ENCODE peak calls at places on chromosomes 4 and X, in seven cellular contexts. F is gastrocnemius medialis, X is mammary epithelial cell, C is PC-9, T is Karpas-422, B is cardiac muscle cell, Z is tibial artery. A is an unnamed sample.

GRCh38 chr4:23266401-23266800 is 573.7 kb downstream of the GBA3 start:
- DNase-seq in F (no peak), T (peak; percentile 35), B (no peak), X (no peak), C (no peak), Z (no peak), A (no peak)

GRCh38 chr4:866761-867390 is 40.9 kb upstream of the CPLX1 start:
- DNase-seq in F (no peak), C (no peak), X (peak; percentile 16), B (no peak), T (no peak), Z (no peak), A (no peak)

GRCh38 chr4:6199344-6199921 is 916 bp downstream of the JAKMIP1 start:
- DNase-seq in X (peak; percentile 17), F (no peak), Z (peak; percentile 54), B (peak; percentile 12), C (no peak), T (no peak), A (no peak)

GRCh38 chr4:2071252-2071911 is 12.3 kb downstream of the NAT8L start:
- DNase-seq in C (no peak), Z (peak; percentile 59), F (no peak), B (no peak), X (no peak), T (no peak), A (no peak)

GRCh38 chrX:4484266-4484665 is 770.8 kb upstream of the PRKX start:
- DNase-seq in B (no peak), X (no peak), T (no peak), C (peak; percentile 67), F (no peak), Z (no peak), A (no peak)

GRCh38 chrX:1545776-1546408 is 8.9 kb upstream of the P2RY8 start:
- DNase-seq in F (no peak), B (no peak), T (no peak), C (no peak), Z (no peak), X (no peak), A (no peak)

GRCh38 chr4:180636696-180637095 is 1606.5 kb upstream of the TENM3 start:
- DNase-seq in Z (no peak), F (no peak), X (peak; percentile 39), T (no peak), C (no peak), B (no peak), A (no peak)

GRCh38 chrX:22057667-22058066 is 25.5 kb downstream of the PHEX start:
- DNase-seq in B (no peak), T (no peak), C (no peak), X (no peak), Z (no peak), F (no peak), A (no peak)

GRCh38 chr4:8817081-8817812 is 54.4 kb downstream of the HMX1 start:
- DNase-seq in Z (peak; percentile 31), F (no peak), B (no peak), T (no peak), C (no peak), X (no peak), A (no peak)

GRCh38 chr4:188162698-188163097 is 23.5 kb downstream of the TRIML1 start:
- DNase-seq in C (no peak), Z (no peak), F (no peak), X (no peak), B (no peak), T (no peak), A (no peak)

GRCh38 chr4:153138736-153139135 is 65.5 kb upstream of the TRIM2 start:
- DNase-seq in B (no peak), T (no peak), Z (no peak), X (no peak), F (no peak), C (no peak), A (no peak)

GRCh38 chr4:42915484-42915883 is 23.0 kb downstream of the GRXCR1 start:
- DNase-seq in Z (no peak), T (no peak), C (no peak), B (no peak), F (no peak), X (peak; percentile 15), A (no peak)

GRCh38 chr4:71130827-71131603 is 137.6 kb downstream of the DCK start:
- DNase-seq in B (no peak), Z (no peak), X (no peak), C (no peak), F (no peak), T (no peak), A (no peak)

GRCh38 chr4:110533940-110534339 is 58.0 kb downstream of the ENPEP start:
- DNase-seq in B (no peak), C (peak; percentile 83), X (peak; percentile 89), T (peak; percentile 53), F (peak; percentile 76), Z (no peak), A (no peak)

GRCh38 chr4:62533573-62533972 is 1333.4 kb downstream of the ADGRL3 start:
- DNase-seq in B (no peak), Z (no peak), T (no peak), X (no peak), F (no peak), C (no peak), A (no peak)

GRCh38 chr4:76968937-76969336 is 19.4 kb downstream of the SEPTIN11 start:
- DNase-seq in Z (no peak), X (no peak), T (no peak), F (no peak), B (no peak), C (no peak), A (no peak)

GRCh38 chrX:15382809-15383208 is 1.4 kb downstream of the VEGFD start:
- DNase-seq in Z (no peak), B (peak; percentile 14), F (no peak), X (no peak), T (peak; percentile 50), C (no peak), A (no peak)

GRCh38 chr4:10704050-10704810 is 19.7 kb upstream of the CLNK start:
- DNase-seq in C (no peak), Z (no peak), T (no peak), X (no peak), F (no peak), B (no peak), A (no peak)

GRCh38 chr4:136867465-136867864 is 664.8 kb downstream of the PCDH18 start:
- DNase-seq in C (no peak), T (no peak), F (no peak), B (no peak), X (no peak), Z (no peak), A (no peak)

GRCh38 chr4:142840516-142841123 is 5.5 kb downstream of the INPP4B start:
- DNase-seq in B (peak; percentile 52), X (no peak), C (no peak), F (no peak), Z (no peak), T (peak; percentile 60), A (no peak)

GRCh38 chrX:119784747-119785446 is 6.5 kb downstream of the RPL39 start:
- DNase-seq in F (no peak), X (no peak), T (peak; percentile 79), B (no peak), Z (no peak), C (peak; percentile 58), A (no peak)

GRCh38 chrX:153697924-153698865 is 10.5 kb downstream of the SLC6A8 start:
- DNase-seq in X (no peak), T (no peak), F (no peak), B (no peak), C (no peak), Z (no peak), A (no peak)

GRCh38 chr4:3836041-3836801 is 70.0 kb downstream of the ADRA2C start:
- DNase-seq in B (peak; percentile 19), F (no peak), C (no peak), T (no peak), X (no peak), Z (no peak), A (no peak)

GRCh38 chrX:40140706-40141499 is 43.1 kb upstream of the BCOR start:
- DNase-seq in B (peak; percentile 64), X (no peak), C (no peak), T (no peak), Z (peak; percentile 81), F (peak; percentile 48), A (no peak)

GRCh38 chr4:82415922-82416365 is 14.3 kb downstream of the HNRNPDL start:
- DNase-seq in Z (no peak), F (no peak), T (no peak), B (no peak), C (no peak), X (no peak), A (no peak)

GRCh38 chrX:154486396-154487207 is at the start of gene UBL4A:
- DNase-seq in Z (peak; percentile 83), F (peak; percentile 28), X (peak; percentile 22), C (peak; percentile 50), B (peak; percentile 59), T (peak; percentile 84), A (peak; percentile 30)

GRCh38 chr4:29770627-29771026 is 949.5 kb upstream of the PCDH7 start:
- DNase-seq in B (no peak), T (no peak), C (no peak), F (no peak), Z (no peak), X (no peak), A (no peak)

DNA sequence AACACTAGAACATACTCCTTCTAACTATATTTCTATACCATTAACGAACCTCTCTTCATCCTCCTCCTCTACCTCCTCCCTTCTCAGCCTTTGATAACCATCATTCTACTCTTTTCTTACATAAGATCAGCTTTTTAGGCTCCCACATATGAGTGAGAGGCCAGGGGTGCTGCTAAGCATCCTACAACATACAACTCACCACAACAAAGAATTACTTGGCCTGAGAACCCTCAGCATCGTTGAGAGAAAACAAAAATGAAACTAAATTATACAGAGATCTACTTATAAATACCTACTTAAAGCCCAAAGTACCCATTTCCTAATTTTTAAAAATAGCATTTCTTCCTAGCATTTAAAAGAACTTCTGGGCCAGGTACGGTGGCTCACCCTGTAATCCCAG is 77.7 kb downstream of the CC2D2A start:
- DNase-seq in B (no peak), Z (no peak), T (no peak), X (no peak), F (no peak), C (no peak), A (no peak)
- H3K4me3 ChIP-seq in B (no peak overlapping the region), Z (no peak overlapping the region), T (no peak overlapping the region), X (no peak overlapping the region), F (no peak overlapping the region), C (no peak overlapping the region), A (no peak overlapping the region)

GRCh38 chr4:85187106-85187505 is 220.6 kb upstream of the WDFY3 start:
- DNase-seq in C (no peak), T (no peak), B (no peak), Z (no peak), F (no peak), X (no peak), A (no peak)
- H3K27ac ChIP-seq in C (no peak overlapping the region), T (no peak overlapping the region), B (no peak overlapping the region), Z (no peak overlapping the region), F (no peak overlapping the region), X (no peak overlapping the region), A (no peak overlapping the region)

DNA sequence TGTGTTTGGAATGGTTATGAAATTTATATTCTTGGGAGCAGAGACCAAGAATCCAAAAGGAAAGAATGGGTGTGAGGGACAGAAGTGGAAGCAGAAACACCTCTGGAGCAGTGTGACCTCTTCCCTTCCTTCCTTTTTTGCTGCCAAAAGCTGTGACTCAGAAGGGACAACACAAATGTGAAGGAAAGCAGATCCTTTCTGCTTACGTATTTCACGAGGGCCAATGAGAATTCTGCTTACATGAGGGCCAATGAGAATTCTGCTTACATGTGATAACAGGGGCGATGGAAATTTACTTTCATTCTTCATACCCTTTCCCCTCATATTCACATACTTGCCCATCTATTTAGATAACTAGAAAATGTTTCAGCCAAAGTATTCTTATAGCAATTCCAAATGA is 404.6 kb downstream of the PRDM5 start:
- DNase-seq in Z (no peak), F (peak; percentile 28), X (peak; percentile 3), T (peak; percentile 83), C (peak; percentile 51), B (no peak), A (peak; percentile 10)
- H3K4me3 ChIP-seq in Z (peak overlapping the region; percentile 11), F (no peak overlapping the region), X (no peak overlapping the region), T (peak overlapping the region; percentile 36), C (peak overlapping the region; percentile 44), B (no peak overlapping the region), A (peak overlapping the region; percentile 45)

GRCh38 chr4:55055529-55055928 is 69.9 kb downstream of the KDR start:
- DNase-seq in C (no peak), Z (no peak), T (no peak), X (no peak), F (no peak), B (no peak), A (no peak)
- H3K27ac ChIP-seq in C (no peak overlapping the region), Z (no peak overlapping the region), T (no peak overlapping the region), X (no peak overlapping the region), F (no peak overlapping the region), B (no peak overlapping the region), A (no peak overlapping the region)